ENCODE peak calls at places on chromosomes 11 and 22, in eight cellular contexts. A, Y, H, E, P, D, B and M are unnamed samples.

GRCh38 chr22:49960967-49961600 is 512 bp downstream of the PIM3 start:
- DNase-seq in A (peak), Y (peak), H (no peak), E (peak), P (peak), D (no peak), B (no peak), M (no peak)

GRCh38 chr11:124839051-124839971 is 25.9 kb upstream of the ROBO3 start:
- DNase-seq in A (no peak), Y (no peak), H (no peak), E (no peak), P (peak), D (no peak), B (no peak), M (peak)

GRCh38 chr11:60871378-60872061 is 4.2 kb downstream of the ZP1 start:
- DNase-seq in A (peak), Y (peak), H (no peak), E (no peak), P (no peak), D (no peak), B (no peak), M (no peak)

GRCh38 chr22:36238348-36239149 is 778 bp downstream of the APOL2 start:
- DNase-seq in A (no peak), Y (peak), H (no peak), E (peak), P (no peak), D (no peak), B (no peak), M (no peak)

GRCh38 chr11:92473736-92474135 is 249.1 kb downstream of the FAT3 start:
- DNase-seq in A (no peak), Y (no peak), H (no peak), E (no peak), P (no peak), D (no peak), B (no peak), M (no peak)

GRCh38 chr11:103546236-103546635 is 437.0 kb downstream of the DYNC2H1 start:
- DNase-seq in A (no peak), Y (no peak), H (no peak), E (no peak), P (no peak), D (no peak), B (no peak), M (no peak)

GRCh38 chr11:72338266-72338665 is 94.3 kb upstream of the PHOX2A start:
- DNase-seq in A (no peak), Y (no peak), H (no peak), E (no peak), P (no peak), D (no peak), B (no peak), M (no peak)

GRCh38 chr22:43118953-43119458 is 8.5 kb downstream of the BIK start:
- DNase-seq in A (no peak), Y (no peak), H (no peak), E (no peak), P (no peak), D (no peak), B (no peak), M (no peak)

GRCh38 chr11:100741866-100742625 is 55.0 kb downstream of the ARHGAP42 start:
- DNase-seq in A (no peak), Y (no peak), H (no peak), E (no peak), P (no peak), D (no peak), B (no peak), M (no peak)

GRCh38 chr22:19855504-19856409 is 1.1 kb upstream of the GNB1L start:
- DNase-seq in A (no peak), Y (peak), H (peak), E (peak), P (peak), D (no peak), B (peak), M (peak)

GRCh38 chr11:124644426-124645280 is 22.0 kb downstream of the TBRG1 start:
- DNase-seq in A (peak), Y (peak), H (peak), E (peak), P (peak), D (no peak), B (peak), M (peak)

GRCh38 chr22:48520888-48521600 is 1306.6 kb downstream of the BRD1 start:
- DNase-seq in A (no peak), Y (no peak), H (no peak), E (no peak), P (no peak), D (no peak), B (no peak), M (no peak)

GRCh38 chr11:2691991-2692841 is 7.6 kb downstream of the KCNQ1OT1 start:
- DNase-seq in A (no peak), Y (no peak), H (no peak), E (peak), P (no peak), D (no peak), B (no peak), M (peak)

GRCh38 chr11:83007477-83007876 is 64.2 kb downstream of the RAB30 start:
- DNase-seq in A (no peak), Y (no peak), H (no peak), E (no peak), P (no peak), D (no peak), B (no peak), M (no peak)

GRCh38 chr22:27146871-27147591 is 489.6 kb downstream of the MIAT start:
- DNase-seq in A (no peak), Y (no peak), H (no peak), E (no peak), P (no peak), D (no peak), B (no peak), M (no peak)

GRCh38 chr11:86202013-86202336 is 42.6 kb upstream of the EED start:
- DNase-seq in A (peak), Y (no peak), H (peak), E (no peak), P (no peak), D (no peak), B (no peak), M (no peak)

GRCh38 chr11:47980907-47981621 is 705 bp downstream of the PTPRJ start:
- DNase-seq in A (no peak), Y (peak), H (peak), E (peak), P (peak), D (no peak), B (no peak), M (peak)

GRCh38 chr11:24637520-24637919 is 140.7 kb downstream of the LUZP2 start:
- DNase-seq in A (no peak), Y (no peak), H (no peak), E (no peak), P (no peak), D (no peak), B (no peak), M (no peak)

GRCh38 chr11:130551388-130551787 is 102.9 kb downstream of the ADAMTS15 start:
- DNase-seq in A (no peak), Y (no peak), H (no peak), E (no peak), P (no peak), D (no peak), B (no peak), M (no peak)

GRCh38 chr11:128685383-128686044 is 8.4 kb upstream of the FLI1 start:
- DNase-seq in A (no peak), Y (no peak), H (no peak), E (no peak), P (no peak), D (no peak), B (no peak), M (no peak)

GRCh38 chr22:17172172-17172833 is 13.2 kb upstream of the HDHD5 start:
- DNase-seq in A (no peak), Y (no peak), H (no peak), E (no peak), P (peak), D (no peak), B (no peak), M (peak)

GRCh38 chr11:43689167-43689566 is 8.6 kb downstream of the HSD17B12 start:
- DNase-seq in A (no peak), Y (no peak), H (no peak), E (no peak), P (no peak), D (no peak), B (no peak), M (no peak)